ENCODE peak calls at places on chromosome 1, in seven cellular contexts. B is B cell, Z is psoas muscle, N is C1 segment of cervical spinal cord, L is HuH-7, G is amniotic epithelial cell, F is T-helper 2 cell. O is an unnamed sample.
A peak's percentile ranks its signal among the peaks of the same experiment; 100 is the strongest.

GRCh38 chr1:156525856-156526479 is 25.4 kb upstream of the MEF2D start:
- DNase-seq in B (no peak), Z (no peak), N (no peak), L (no peak), G (no peak), F (no peak), O (no peak)

GRCh38 chr1:173688300-173688699 is 18.6 kb upstream of the ANKRD45 start:
- DNase-seq in B (no peak), Z (no peak), N (no peak), L (no peak), G (no peak), F (no peak), O (no peak)

GRCh38 chr1:93625582-93626327 is 55.9 kb downstream of the BCAR3 start:
- DNase-seq in B (no peak), Z (no peak), N (no peak), L (no peak), G (peak; percentile 93), F (no peak), O (no peak)

GRCh38 chr1:217407426-217407825 is 223.5 kb downstream of the GPATCH2 start:
- DNase-seq in B (no peak), Z (no peak), N (no peak), L (no peak), G (no peak), F (no peak), O (no peak)

GRCh38 chr1:16152521-16153087 is 3.3 kb downstream of the EPHA2 start:
- DNase-seq in B (no peak), Z (no peak), N (no peak), L (no peak), G (no peak), F (no peak), O (no peak)

GRCh38 chr1:96473791-96474452 is 247.7 kb upstream of the PTBP2 start:
- DNase-seq in B (no peak), Z (no peak), N (no peak), L (no peak), G (peak; percentile 49), F (no peak), O (no peak)

GRCh38 chr1:20603473-20604464 is 14.9 kb downstream of the CDA start:
- DNase-seq in B (no peak), Z (no peak), N (no peak), L (no peak), G (peak; percentile 93), F (no peak), O (no peak)

GRCh38 chr1:46983416-46983815 is 40.1 kb upstream of the CYP4X1 start:
- DNase-seq in B (no peak), Z (no peak), N (no peak), L (no peak), G (no peak), F (no peak), O (no peak)

GRCh38 chr1:40769815-40770214 is 13.8 kb upstream of the KCNQ4 start:
- DNase-seq in B (no peak), Z (no peak), N (peak; percentile 34), L (no peak), G (no peak), F (no peak), O (no peak)

GRCh38 chr1:79974659-79975058 is 968.1 kb upstream of the ADGRL4 start:
- DNase-seq in B (no peak), Z (no peak), N (no peak), L (no peak), G (no peak), F (no peak), O (no peak)

GRCh38 chr1:232635778-232636356 is 5.9 kb upstream of the SIPA1L2 start:
- DNase-seq in B (peak; percentile 38), Z (no peak), N (no peak), L (peak; percentile 60), G (peak; percentile 60), F (no peak), O (no peak)

GRCh38 chr1:14320518-14320917 is 278.0 kb upstream of the KAZN start:
- DNase-seq in B (no peak), Z (no peak), N (no peak), L (no peak), G (no peak), F (no peak), O (no peak)

GRCh38 chr1:168368131-168368530 is 87.5 kb downstream of the TBX19 start:
- DNase-seq in B (no peak), Z (no peak), N (no peak), L (no peak), G (no peak), F (no peak), O (no peak)

GRCh38 chr1:183812686-183813569 is 8.0 kb downstream of the RGL1 start:
- DNase-seq in B (no peak), Z (no peak), N (no peak), L (no peak), G (peak; percentile 70), F (no peak), O (no peak)

GRCh38 chr1:165403835-165404482 is 41.0 kb downstream of the RXRG start:
- DNase-seq in B (no peak), Z (no peak), N (no peak), L (peak; percentile 51), G (no peak), F (no peak), O (no peak)